ENCODE peak calls at places on chromosomes 3 and 15, in four cellular contexts. One of them, this sample, is unnamed.

GRCh38 chr3:156620260-156620659 is 54.1 kb upstream of the TIPARP start:
- DNase-seq in GM12865: peak
- DNase-seq in epithelial cell of esophagus: peak
- DNase-seq in choroid plexus epithelial cell: peak
- DNase-seq in this sample: peak

GRCh38 chr3:39665441-39665840 is 144.0 kb upstream of the MYRIP start:
- DNase-seq in epithelial cell of esophagus: no peak
- DNase-seq in GM12865: no peak
- DNase-seq in choroid plexus epithelial cell: no peak
- DNase-seq in this sample: no peak

GRCh38 chr15:92809880-92810361 is 90.2 kb upstream of the CHD2 start:
- DNase-seq in epithelial cell of esophagus: peak
- DNase-seq in GM12865: peak
- DNase-seq in choroid plexus epithelial cell: peak
- DNase-seq in this sample: peak

GRCh38 chr3:70821602-70822001 is 509.2 kb upstream of the MDFIC2 start:
- DNase-seq in epithelial cell of esophagus: no peak
- DNase-seq in choroid plexus epithelial cell: no peak
- DNase-seq in GM12865: no peak
- DNase-seq in this sample: no peak

GRCh38 chr3:188697127-188697526 is 474.6 kb upstream of the TPRG1 start:
- DNase-seq in epithelial cell of esophagus: no peak
- DNase-seq in GM12865: peak
- DNase-seq in choroid plexus epithelial cell: no peak
- DNase-seq in this sample: no peak

GRCh38 chr3:53748512-53749271 is 97.5 kb downstream of the CHDH start:
- DNase-seq in GM12865: peak
- DNase-seq in epithelial cell of esophagus: no peak
- DNase-seq in choroid plexus epithelial cell: no peak
- DNase-seq in this sample: no peak

GRCh38 chr3:11455977-11456376 is 183.8 kb downstream of the ATG7 start:
- DNase-seq in epithelial cell of esophagus: peak
- DNase-seq in choroid plexus epithelial cell: peak
- DNase-seq in GM12865: no peak
- DNase-seq in this sample: peak

GRCh38 chr3:86239956-86240355 is 751.0 kb downstream of the VGLL3 start:
- DNase-seq in choroid plexus epithelial cell: peak
- DNase-seq in GM12865: no peak
- DNase-seq in epithelial cell of esophagus: no peak
- DNase-seq in this sample: no peak

GRCh38 chr3:196344663-196345062 is 6.5 kb upstream of the TM4SF19 start:
- DNase-seq in GM12865: no peak
- DNase-seq in choroid plexus epithelial cell: no peak
- DNase-seq in epithelial cell of esophagus: no peak
- DNase-seq in this sample: no peak

GRCh38 chr15:45187894-45188830 is at the start of gene SHF:
- DNase-seq in choroid plexus epithelial cell: peak
- DNase-seq in GM12865: peak
- DNase-seq in epithelial cell of esophagus: peak
- DNase-seq in this sample: no peak

GRCh38 chr3:180594631-180595348 is 7.2 kb upstream of the TTC14 start:
- DNase-seq in epithelial cell of esophagus: peak
- DNase-seq in GM12865: peak
- DNase-seq in choroid plexus epithelial cell: peak
- DNase-seq in this sample: peak

GRCh38 chr3:69088033-69088432 is 3.3 kb downstream of the ARL6IP5 start:
- DNase-seq in GM12865: peak
- DNase-seq in epithelial cell of esophagus: peak
- DNase-seq in choroid plexus epithelial cell: peak
- DNase-seq in this sample: peak

GRCh38 chr3:10517616-10518015 is 12.2 kb upstream of the ATP2B2 start:
- DNase-seq in GM12865: no peak
- DNase-seq in choroid plexus epithelial cell: no peak
- DNase-seq in epithelial cell of esophagus: no peak
- DNase-seq in this sample: no peak

GRCh38 chr3:52831500-52832301 is 1.2 kb upstream of the ITIH4 start:
- DNase-seq in choroid plexus epithelial cell: peak
- DNase-seq in epithelial cell of esophagus: peak
- DNase-seq in GM12865: no peak
- DNase-seq in this sample: peak

GRCh38 chr3:65876028-65876420 is 162.7 kb downstream of the MAGI1 start:
- DNase-seq in epithelial cell of esophagus: no peak
- DNase-seq in GM12865: no peak
- DNase-seq in choroid plexus epithelial cell: no peak
- DNase-seq in this sample: no peak

GRCh38 chr15:25236143-25236860 is 202.5 kb downstream of the UBE3A start:
- DNase-seq in GM12865: no peak
- DNase-seq in choroid plexus epithelial cell: no peak
- DNase-seq in epithelial cell of esophagus: no peak
- DNase-seq in this sample: no peak

GRCh38 chr3:133866141-133866540 is 29.5 kb downstream of the RAB6B start:
- DNase-seq in choroid plexus epithelial cell: no peak
- DNase-seq in epithelial cell of esophagus: no peak
- DNase-seq in GM12865: no peak
- DNase-seq in this sample: no peak

GRCh38 chr3:134699721-134700120 is 48.9 kb upstream of the KY start:
- DNase-seq in epithelial cell of esophagus: no peak
- DNase-seq in GM12865: no peak
- DNase-seq in choroid plexus epithelial cell: no peak
- DNase-seq in this sample: no peak

GRCh38 chr3:134446800-134447199 is 39.0 kb downstream of the ANAPC13 start:
- DNase-seq in choroid plexus epithelial cell: no peak
- DNase-seq in GM12865: no peak
- DNase-seq in epithelial cell of esophagus: peak
- DNase-seq in this sample: peak

GRCh38 chr3:48034000-48034516 is 17.8 kb upstream of the MAP4 start:
- DNase-seq in epithelial cell of esophagus: peak
- DNase-seq in GM12865: peak
- DNase-seq in choroid plexus epithelial cell: peak
- DNase-seq in this sample: peak

GRCh38 chr3:128489860-128490649 is 2.9 kb downstream of the GATA2 start:
- DNase-seq in choroid plexus epithelial cell: peak
- DNase-seq in GM12865: no peak
- DNase-seq in epithelial cell of esophagus: peak
- DNase-seq in this sample: no peak

GRCh38 chr3:188830955-188831354 is 340.8 kb upstream of the TPRG1 start:
- DNase-seq in epithelial cell of esophagus: no peak
- DNase-seq in GM12865: no peak
- DNase-seq in choroid plexus epithelial cell: peak
- DNase-seq in this sample: peak

GRCh38 chr15:39625451-39625850 is 44.6 kb downstream of the THBS1 start:
- DNase-seq in choroid plexus epithelial cell: no peak
- DNase-seq in epithelial cell of esophagus: no peak
- DNase-seq in GM12865: no peak
- DNase-seq in this sample: no peak

GRCh38 chr15:29182590-29182989 is 87.0 kb downstream of the NSMCE3 start:
- DNase-seq in epithelial cell of esophagus: no peak
- DNase-seq in GM12865: no peak
- DNase-seq in choroid plexus epithelial cell: no peak
- DNase-seq in this sample: no peak

GRCh38 chr15:85047271-85047948 is 65.8 kb downstream of the PDE8A start:
- DNase-seq in choroid plexus epithelial cell: peak
- DNase-seq in GM12865: peak
- DNase-seq in epithelial cell of esophagus: peak
- DNase-seq in this sample: peak

GRCh38 chr3:170257145-170257544 is 34.9 kb downstream of the PRKCI start:
- DNase-seq in GM12865: peak
- DNase-seq in epithelial cell of esophagus: no peak
- DNase-seq in choroid plexus epithelial cell: no peak
- DNase-seq in this sample: no peak

GRCh38 chr3:113231391-113231790 is 20.0 kb downstream of the BOC start:
- DNase-seq in choroid plexus epithelial cell: peak
- DNase-seq in epithelial cell of esophagus: peak
- DNase-seq in GM12865: no peak
- DNase-seq in this sample: peak

GRCh38 chr3:48404440-48405342 is 25.2 kb downstream of the PLXNB1 start:
- DNase-seq in epithelial cell of esophagus: no peak
- DNase-seq in choroid plexus epithelial cell: no peak
- DNase-seq in GM12865: no peak
- DNase-seq in this sample: no peak

GRCh38 chr15:88830016-88830415 is 26.8 kb downstream of the ACAN start:
- DNase-seq in choroid plexus epithelial cell: no peak
- DNase-seq in GM12865: no peak
- DNase-seq in epithelial cell of esophagus: no peak
- DNase-seq in this sample: no peak

GRCh38 chr15:48221885-48222284 is 15.8 kb downstream of the SLC12A1 start:
- DNase-seq in GM12865: no peak
- DNase-seq in epithelial cell of esophagus: no peak
- DNase-seq in choroid plexus epithelial cell: no peak
- DNase-seq in this sample: peak

GRCh38 chr15:89707577-89707976 is 17.0 kb downstream of the WDR93 start:
- DNase-seq in GM12865: no peak
- DNase-seq in epithelial cell of esophagus: peak
- DNase-seq in choroid plexus epithelial cell: no peak
- DNase-seq in this sample: no peak

GRCh38 chr3:108552267-108553159 is 36.7 kb downstream of the CIP2A start:
- DNase-seq in epithelial cell of esophagus: peak
- DNase-seq in GM12865: peak
- DNase-seq in choroid plexus epithelial cell: peak
- DNase-seq in this sample: peak

GRCh38 chr15:94119215-94119815 is 112.0 kb upstream of the MCTP2 start:
- DNase-seq in epithelial cell of esophagus: no peak
- DNase-seq in GM12865: no peak
- DNase-seq in choroid plexus epithelial cell: no peak
- DNase-seq in this sample: peak

GRCh38 chr15:64009241-64009640 is 37.0 kb downstream of the DAPK2 start:
- DNase-seq in choroid plexus epithelial cell: peak
- DNase-seq in epithelial cell of esophagus: peak
- DNase-seq in GM12865: peak
- DNase-seq in this sample: peak

GRCh38 chr3:105154692-105155091 is 212.0 kb upstream of the ALCAM start:
- DNase-seq in choroid plexus epithelial cell: no peak
- DNase-seq in epithelial cell of esophagus: peak
- DNase-seq in GM12865: no peak
- DNase-seq in this sample: no peak

DNA sequence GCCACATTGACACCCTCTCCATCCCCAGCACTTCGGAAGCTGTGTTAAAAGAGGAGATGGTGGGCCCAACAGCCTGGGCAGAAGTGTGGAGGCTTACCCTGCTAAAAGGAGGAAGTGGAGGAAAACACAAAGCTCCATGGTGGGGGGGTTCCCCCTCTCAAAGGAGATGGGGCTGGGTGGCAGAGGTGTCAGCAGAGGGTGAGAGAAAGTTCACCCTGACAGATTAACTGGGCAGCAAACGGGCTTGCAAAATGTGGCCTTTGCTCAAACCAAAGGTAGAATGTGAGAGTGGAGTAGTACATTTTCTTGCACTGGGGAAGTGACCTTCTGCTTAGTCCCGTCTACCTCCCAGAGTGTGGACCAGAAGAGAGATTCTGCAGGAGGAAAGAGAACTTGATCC is 44.7 kb downstream of the MYO1E start:
- DNase-seq in choroid plexus epithelial cell: no peak
- DNase-seq in GM12865: peak
- DNase-seq in epithelial cell of esophagus: no peak
- DNase-seq in this sample: no peak
- H3K4me3 ChIP-seq in choroid plexus epithelial cell: no peak
- H3K4me3 ChIP-seq in GM12865: no peak
- H3K4me3 ChIP-seq in epithelial cell of esophagus: no peak
- H3K4me3 ChIP-seq in this sample: no peak

GRCh38 chr15:101115887-101116680 is 135.8 kb downstream of the CHSY1 start:
- DNase-seq in GM12865: no peak
- DNase-seq in choroid plexus epithelial cell: peak
- DNase-seq in epithelial cell of esophagus: no peak
- DNase-seq in this sample: peak
- TF ChIP-seq CTCF in GM12865: no peak
- TF ChIP-seq CTCF in choroid plexus epithelial cell: no peak
- TF ChIP-seq CTCF in epithelial cell of esophagus: no peak
- TF ChIP-seq CTCF in this sample: no peak

GRCh38 chr3:57998366-57999283 is 9.6 kb upstream of the FLNB start:
- DNase-seq in choroid plexus epithelial cell: no peak
- DNase-seq in GM12865: peak
- DNase-seq in epithelial cell of esophagus: peak
- DNase-seq in this sample: no peak
- H3K4me3 ChIP-seq in choroid plexus epithelial cell: peak
- H3K4me3 ChIP-seq in GM12865: peak
- H3K4me3 ChIP-seq in epithelial cell of esophagus: no peak
- H3K4me3 ChIP-seq in this sample: no peak

DNA sequence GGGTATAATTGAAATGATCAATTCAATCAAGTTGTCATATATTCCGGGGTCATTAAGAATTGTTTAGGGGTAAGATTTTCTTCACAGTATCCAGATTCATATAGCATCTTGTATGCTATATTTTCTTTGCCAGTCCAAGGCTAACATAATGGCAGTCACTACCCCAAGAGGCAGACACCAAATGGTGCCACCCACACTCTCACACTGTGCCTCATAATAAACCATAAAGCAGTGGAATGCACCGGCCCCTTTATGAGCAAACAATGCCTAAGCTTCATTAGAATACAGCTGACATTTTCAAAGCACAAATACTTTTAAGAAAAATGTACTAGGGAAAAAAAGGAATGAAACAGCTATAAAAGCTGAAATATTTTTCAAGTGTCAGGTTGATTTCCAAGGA is 121.6 kb downstream of the TFDP2 start:
- DNase-seq in epithelial cell of esophagus: peak
- DNase-seq in GM12865: peak
- DNase-seq in choroid plexus epithelial cell: peak
- DNase-seq in this sample: peak
- TF ChIP-seq CTCF in epithelial cell of esophagus: no peak
- TF ChIP-seq CTCF in GM12865: no peak
- TF ChIP-seq CTCF in choroid plexus epithelial cell: no peak
- TF ChIP-seq CTCF in this sample: no peak

GRCh38 chr3:32423534-32423933 is 31.9 kb downstream of the CMTM7 start:
- DNase-seq in epithelial cell of esophagus: no peak
- DNase-seq in choroid plexus epithelial cell: no peak
- DNase-seq in GM12865: peak
- DNase-seq in this sample: no peak
- H3K4me3 ChIP-seq in epithelial cell of esophagus: no peak
- H3K4me3 ChIP-seq in choroid plexus epithelial cell: no peak
- H3K4me3 ChIP-seq in GM12865: no peak
- H3K4me3 ChIP-seq in this sample: no peak

This sample was measured in fibroblast of mammary gland.